ENCODE peak calls at places on chromosomes 16 and 17, in ten cellular contexts. U is T-helper 2 cell; L is RCC 7860; X is activated naive CD8-positive, alpha-beta T cell treated with anti-CD3 and anti-CD28 coated beads, Interleukin-2, amount 50 U/mL, for 24 hours; E is AG10803; M is head of caudate nucleus; F is GM03348; B is stimulated activated CD8-positive, alpha-beta memory T cell treated with anti-CD3 and anti-CD28 coated beads, Interleukin-2, amount 100 ng/mL, for 48 hours; Z is mucosa of gallbladder; D is T47D. P is an unnamed sample.

GRCh38 chr16:89922477-89922883 is 662 bp upstream of the TUBB3 start:
- DNase-seq in X (peak), L (peak), B (no peak), D (no peak), Z (peak), U (no peak), E (peak), M (peak), F (peak), P (peak)

GRCh38 chr16:87956771-87957279 is 5.6 kb downstream of the BANP start:
- DNase-seq in L (no peak), E (peak), U (peak), M (peak), Z (no peak), D (peak), X (peak), B (peak), F (no peak), P (no peak)

GRCh38 chr16:81238296-81239011 is at the start of gene BCO1:
- DNase-seq in X (no peak), Z (peak), U (no peak), F (peak), B (no peak), M (peak), E (peak), D (no peak), L (peak), P (peak)

GRCh38 chr17:40347319-40348135 is 17.0 kb downstream of the GJD3 start:
- DNase-seq in L (no peak), M (peak), D (no peak), U (no peak), B (no peak), E (no peak), Z (no peak), F (no peak), X (no peak), P (no peak)

GRCh38 chr17:46013127-46013501 is 14.1 kb downstream of the STH start:
- DNase-seq in E (no peak), L (no peak), F (no peak), D (no peak), B (no peak), M (no peak), Z (no peak), X (no peak), U (no peak), P (no peak)

GRCh38 chr16:86396918-86397317 is 113.4 kb upstream of the FOXF1 start:
- DNase-seq in D (no peak), U (no peak), F (peak), L (peak), M (no peak), B (no peak), E (peak), X (no peak), Z (no peak), P (peak)

GRCh38 chr16:58098207-58099096 is 30.7 kb downstream of the CFAP20 start:
- DNase-seq in E (peak), U (no peak), M (no peak), L (no peak), X (no peak), Z (no peak), D (no peak), F (peak), B (no peak), P (peak)

GRCh38 chr17:48259710-48260291 is 152.2 kb downstream of the SNX11 start:
- DNase-seq in E (peak), U (no peak), B (no peak), M (no peak), D (peak), F (peak), L (peak), Z (no peak), X (no peak), P (no peak)

GRCh38 chr17:75876190-75876937 is 2.0 kb downstream of the TRIM47 start:
- DNase-seq in U (peak), B (peak), D (no peak), M (no peak), F (no peak), Z (peak), X (peak), E (no peak), L (peak), P (no peak)

GRCh38 chr16:78002915-78003538 is 19.3 kb upstream of the CLEC3A start:
- DNase-seq in F (peak), Z (peak), D (peak), E (peak), U (peak), L (peak), B (peak), M (peak), X (peak), P (peak)

GRCh38 chr17:82231562-82232321 is 2.9 kb downstream of the SLC16A3 start:
- DNase-seq in X (no peak), E (peak), B (no peak), M (peak), U (no peak), L (peak), F (no peak), Z (peak), D (peak), P (no peak)

GRCh38 chr17:27989046-27989445 is 53.4 kb upstream of the NLK start:
- DNase-seq in B (no peak), E (no peak), M (no peak), X (no peak), Z (no peak), F (no peak), U (no peak), L (no peak), D (no peak), P (no peak)

GRCh38 chr16:84378567-84378966 is 10.2 kb downstream of the ATP2C2 start:
- DNase-seq in Z (no peak), E (no peak), B (no peak), U (no peak), X (no peak), M (no peak), L (no peak), D (no peak), F (no peak), P (no peak)

P was measured in H54.